ENCODE peak calls at places on chromosomes 1 and 21, in eight cellular contexts. B, M, E, Z, I, V, F and U are unnamed samples.

GRCh38 chr1:212254853-212255363 is 30.3 kb upstream of the PPP2R5A start:
- DNase-seq in F (peak), I (no peak), Z (no peak), V (no peak), B (no peak), E (no peak), M (no peak), U (no peak)

GRCh38 chr1:81021134-81021533 is 779.6 kb upstream of the ADGRL2 start:
- DNase-seq in V (no peak), I (no peak), F (no peak), M (no peak), Z (no peak), B (no peak), E (no peak), U (no peak)

GRCh38 chr1:178098262-178098661 is 4.4 kb downstream of the RASAL2 start:
- DNase-seq in E (peak), V (no peak), M (no peak), Z (no peak), B (no peak), I (no peak), F (no peak), U (no peak)

GRCh38 chr21:45865106-45865835 is 116.3 kb upstream of the COL6A1 start:
- DNase-seq in E (no peak), F (no peak), I (no peak), V (no peak), B (peak), M (no peak), Z (no peak), U (no peak)

GRCh38 chr1:42730002-42730401 is 10.0 kb downstream of the CLDN19 start:
- DNase-seq in B (no peak), F (no peak), E (no peak), M (no peak), Z (peak), I (no peak), V (no peak), U (no peak)

GRCh38 chr21:32742470-32742869 is 14.7 kb upstream of the SYNJ1 start:
- DNase-seq in F (no peak), M (no peak), V (no peak), Z (no peak), E (no peak), B (no peak), I (no peak), U (no peak)

GRCh38 chr21:29431680-29432079 is 133.0 kb downstream of the BACH1 start:
- DNase-seq in M (no peak), Z (no peak), I (no peak), B (no peak), F (no peak), E (no peak), V (no peak), U (no peak)

GRCh38 chr21:41168391-41169257 is 664 bp downstream of the BACE2 start:
- DNase-seq in F (no peak), B (no peak), I (peak), M (peak), V (no peak), Z (peak), E (peak), U (peak)

GRCh38 chr1:2259668-2260392 is 31.7 kb downstream of the SKI start:
- DNase-seq in M (peak), Z (no peak), I (no peak), V (no peak), B (no peak), E (no peak), F (no peak), U (no peak)

GRCh38 chr1:55870076-55870475 is 654.9 kb upstream of the USP24 start:
- DNase-seq in E (no peak), V (no peak), F (no peak), Z (no peak), B (no peak), I (no peak), M (no peak), U (no peak)

GRCh38 chr1:23384312-23385058 is 14.8 kb upstream of the ZNF436 start:
- DNase-seq in E (no peak), V (no peak), Z (no peak), B (no peak), M (no peak), F (no peak), I (no peak), U (no peak)

GRCh38 chr21:14591882-14592281 is 45.8 kb upstream of the SAMSN1 start:
- DNase-seq in B (no peak), F (peak), M (peak), Z (no peak), I (no peak), E (no peak), V (no peak), U (no peak)

GRCh38 chr21:29378814-29379213 is 80.1 kb downstream of the BACH1 start:
- DNase-seq in E (peak), V (no peak), F (no peak), I (no peak), B (no peak), M (no peak), Z (no peak), U (no peak)

GRCh38 chr21:22399717-22400520 is 1401.7 kb downstream of the NCAM2 start:
- DNase-seq in F (no peak), E (no peak), M (no peak), V (no peak), B (no peak), I (no peak), Z (no peak), U (no peak)

GRCh38 chr1:5779608-5780323 is 212.5 kb downstream of the NPHP4 start:
- DNase-seq in V (no peak), E (no peak), M (no peak), F (no peak), Z (no peak), I (no peak), B (no peak), U (no peak)

GRCh38 chr21:38712076-38712475 is 93.7 kb upstream of the ETS2 start:
- DNase-seq in Z (peak), F (peak), V (no peak), M (peak), E (no peak), B (peak), I (no peak), U (no peak)

GRCh38 chr1:9402256-9402616 is 109.5 kb downstream of the SPSB1 start:
- DNase-seq in F (no peak), V (no peak), B (no peak), Z (no peak), E (no peak), M (no peak), I (no peak), U (no peak)

GRCh38 chr1:107139833-107140702 is 771 bp upstream of the NTNG1 start:
- DNase-seq in F (peak), Z (peak), M (no peak), E (no peak), I (peak), B (no peak), V (peak), U (peak)

GRCh38 chr1:208834346-208835081 is 590.3 kb upstream of the PLXNA2 start:
- DNase-seq in M (no peak), I (no peak), Z (no peak), F (no peak), V (no peak), E (no peak), B (no peak), U (no peak)

GRCh38 chr21:22871692-22872091 is 1873.5 kb downstream of the NCAM2 start:
- DNase-seq in V (no peak), I (no peak), B (no peak), Z (no peak), M (no peak), E (no peak), F (no peak), U (no peak)

GRCh38 chr1:235865565-235866206 is 1.0 kb downstream of the LYST start:
- DNase-seq in M (no peak), F (no peak), I (no peak), B (no peak), V (no peak), Z (no peak), E (no peak), U (no peak)
- TF ChIP-seq CTCF in M (no peak), F (no peak), I (no peak), B (no peak), V (no peak), Z (no peak), E (no peak), U (no peak)

GRCh38 chr1:63635681-63636080 is 42.5 kb downstream of the PGM1 start:
- DNase-seq in F (no peak), M (no peak), V (no peak), Z (no peak), B (no peak), I (no peak), E (no peak), U (no peak)

GRCh38 chr1:63638471-63638870 is 45.3 kb downstream of the PGM1 start:
- DNase-seq in E (no peak), B (no peak), I (no peak), Z (no peak), V (no peak), F (no peak), M (no peak), U (no peak)

GRCh38 chr1:63633281-63633680 is 40.1 kb downstream of the PGM1 start:
- DNase-seq in E (no peak), F (no peak), Z (no peak), V (no peak), I (no peak), B (no peak), M (no peak), U (no peak)

GRCh38 chr1:63634471-63634870 is 41.3 kb downstream of the PGM1 start:
- DNase-seq in Z (no peak), E (no peak), M (no peak), I (no peak), B (no peak), V (no peak), F (no peak), U (no peak)

DNA sequence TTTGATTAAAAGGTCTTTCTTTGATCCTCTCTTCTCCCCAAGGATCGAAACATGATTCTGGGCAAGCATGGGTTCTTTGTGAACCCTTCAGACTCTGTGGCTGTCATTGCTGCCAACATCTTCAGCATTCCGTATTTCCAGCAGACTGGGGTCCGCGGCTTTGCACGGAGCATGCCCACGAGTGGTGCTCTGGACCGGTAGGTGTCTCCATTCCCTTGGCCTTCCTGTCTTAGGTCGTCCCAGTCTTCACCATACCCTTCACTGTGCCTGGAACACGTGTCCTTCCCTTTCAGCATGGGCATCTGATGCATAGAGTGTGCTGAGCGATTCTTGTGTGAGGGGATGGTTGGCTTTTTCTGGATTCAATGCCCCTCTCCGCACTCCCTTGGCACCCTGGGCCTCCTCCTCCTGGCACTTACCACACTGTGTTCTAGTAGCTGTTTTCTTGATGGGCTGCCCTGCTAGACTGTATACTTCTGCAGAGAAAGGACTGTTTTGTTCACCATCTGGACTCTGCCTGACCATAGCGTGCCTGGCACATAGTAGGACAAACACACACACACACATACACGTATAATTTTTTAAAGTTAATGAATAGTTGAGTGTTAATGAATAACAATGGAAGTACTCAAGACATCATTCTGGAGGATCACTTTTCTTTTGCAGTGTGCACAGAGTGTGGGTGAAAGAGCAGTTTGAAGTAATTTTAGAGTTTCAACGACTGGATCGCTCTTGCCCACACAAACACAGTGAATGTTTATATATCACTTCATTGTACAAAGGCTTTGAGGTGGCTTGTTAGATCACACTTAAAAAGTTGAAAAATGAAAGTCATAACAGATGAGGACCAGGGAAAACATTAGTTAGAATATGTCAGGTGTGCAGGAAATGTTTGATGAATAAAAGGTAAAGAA is 43.2 kb downstream of the PGM1 start:
- DNase-seq in E (no peak), M (no peak), F (no peak), Z (no peak), V (no peak), B (no peak), I (no peak), U (no peak)
- TF ChIP-seq CTCF in E (no peak), M (no peak), F (no peak), Z (no peak), V (no peak), B (no peak), I (no peak), U (no peak)

DNA sequence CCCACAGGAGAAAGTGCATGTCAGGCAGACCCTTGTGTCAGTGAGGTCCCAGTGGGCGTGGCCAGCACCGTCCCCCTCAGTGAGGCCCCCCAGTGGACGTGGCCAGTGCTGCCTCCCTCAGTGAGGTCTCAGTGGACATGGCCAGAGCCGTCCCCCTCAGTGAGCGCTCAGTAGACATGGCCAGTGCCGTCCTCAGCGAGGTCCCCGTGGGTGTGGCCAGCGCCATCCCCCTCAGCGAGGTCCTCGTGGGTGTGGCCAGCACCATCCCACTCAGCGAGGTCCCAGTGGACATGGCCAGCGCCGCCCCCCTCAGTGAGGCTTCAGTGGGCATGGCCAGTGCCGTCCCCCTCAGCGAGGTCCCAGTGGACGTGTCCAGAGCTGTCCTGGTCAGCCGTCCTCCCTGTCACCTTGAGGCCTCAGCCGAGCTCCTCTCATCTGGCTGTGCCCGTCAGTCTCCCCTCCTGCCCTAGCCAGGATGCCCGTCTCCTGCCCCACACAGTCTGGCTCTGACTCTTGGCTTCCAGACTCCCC is 35.5 kb downstream of the PDE9A start:
- DNase-seq in E (no peak), M (no peak), Z (peak), V (no peak), B (no peak), F (no peak), I (no peak), U (no peak)
- TF ChIP-seq CTCF in E (no peak), M (no peak), Z (no peak), V (no peak), B (no peak), F (no peak), I (no peak), U (no peak)

DNA sequence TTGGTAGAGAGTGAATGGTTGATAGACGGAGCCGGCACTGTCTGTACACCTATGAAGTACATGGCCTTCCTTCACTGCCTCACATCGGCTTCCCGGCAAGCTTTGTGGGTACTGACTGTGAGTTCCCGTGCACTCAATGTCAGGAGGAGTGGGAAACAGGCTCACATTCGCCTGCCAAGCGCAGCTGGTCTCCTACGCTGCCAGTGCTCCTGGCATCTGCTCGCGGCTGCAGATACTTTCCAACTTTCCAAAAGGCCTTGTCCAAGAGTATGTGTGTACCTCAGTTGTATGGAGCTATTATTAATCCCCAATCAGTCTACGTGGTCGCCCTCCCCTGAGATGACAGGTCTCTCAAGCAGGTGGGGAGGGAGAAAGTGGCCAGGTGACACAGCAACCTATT is 180.8 kb downstream of the ZSCAN20 start:
- DNase-seq in V (no peak), M (no peak), B (no peak), E (no peak), Z (no peak), I (no peak), F (no peak), U (no peak)
- TF ChIP-seq CTCF in V (no peak), M (no peak), B (no peak), E (no peak), Z (no peak), I (no peak), F (no peak), U (no peak)

GRCh38 chr1:240854367-240854766 is 242.4 kb upstream of the GREM2 start:
- DNase-seq in M (no peak), I (no peak), F (no peak), E (no peak), V (no peak), Z (no peak), B (no peak), U (no peak)
- TF ChIP-seq CTCF in M (no peak), I (no peak), F (no peak), E (no peak), V (no peak), Z (no peak), B (no peak), U (no peak)

DNA sequence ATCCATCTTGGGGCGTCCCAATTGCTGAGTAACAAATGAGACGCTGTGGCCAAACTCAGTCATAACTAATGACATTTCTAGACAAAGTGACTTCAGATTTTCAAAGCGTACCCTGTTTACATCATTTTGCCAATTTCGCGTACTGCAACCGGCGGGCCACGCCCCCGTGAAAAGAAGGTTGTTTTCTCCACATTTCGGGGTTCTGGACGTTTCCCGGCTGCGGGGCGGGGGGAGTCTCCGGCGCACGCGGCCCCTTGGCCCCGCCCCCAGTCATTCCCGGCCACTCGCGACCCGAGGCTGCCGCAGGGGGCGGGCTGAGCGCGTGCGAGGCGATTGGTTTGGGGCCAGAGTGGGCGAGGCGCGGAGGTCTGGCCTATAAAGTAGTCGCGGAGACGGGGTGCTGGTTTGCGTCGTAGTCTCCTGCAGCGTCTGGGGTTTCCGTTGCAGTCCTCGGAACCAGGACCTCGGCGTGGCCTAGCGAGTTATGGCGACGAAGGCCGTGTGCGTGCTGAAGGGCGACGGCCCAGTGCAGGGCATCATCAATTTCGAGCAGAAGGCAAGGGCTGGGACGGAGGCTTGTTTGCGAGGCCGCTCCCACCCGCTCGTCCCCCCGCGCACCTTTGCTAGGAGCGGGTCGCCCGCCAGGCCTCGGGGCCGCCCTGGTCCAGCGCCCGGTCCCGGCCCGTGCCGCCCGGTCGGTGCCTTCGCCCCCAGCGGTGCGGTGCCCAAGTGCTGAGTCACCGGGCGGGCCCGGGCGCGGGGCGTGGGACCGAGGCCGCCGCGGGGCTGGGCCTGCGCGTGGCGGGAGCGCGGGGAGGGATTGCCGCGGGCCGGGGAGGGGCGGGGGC is at the start of gene SOD1:
- DNase-seq in V (peak), B (peak), E (peak), I (peak), M (peak), Z (peak), F (peak), U (peak)
- TF ChIP-seq CTCF in V (peak), B (no peak), E (peak), I (no peak), M (peak), Z (no peak), F (no peak), U (peak)

DNA sequence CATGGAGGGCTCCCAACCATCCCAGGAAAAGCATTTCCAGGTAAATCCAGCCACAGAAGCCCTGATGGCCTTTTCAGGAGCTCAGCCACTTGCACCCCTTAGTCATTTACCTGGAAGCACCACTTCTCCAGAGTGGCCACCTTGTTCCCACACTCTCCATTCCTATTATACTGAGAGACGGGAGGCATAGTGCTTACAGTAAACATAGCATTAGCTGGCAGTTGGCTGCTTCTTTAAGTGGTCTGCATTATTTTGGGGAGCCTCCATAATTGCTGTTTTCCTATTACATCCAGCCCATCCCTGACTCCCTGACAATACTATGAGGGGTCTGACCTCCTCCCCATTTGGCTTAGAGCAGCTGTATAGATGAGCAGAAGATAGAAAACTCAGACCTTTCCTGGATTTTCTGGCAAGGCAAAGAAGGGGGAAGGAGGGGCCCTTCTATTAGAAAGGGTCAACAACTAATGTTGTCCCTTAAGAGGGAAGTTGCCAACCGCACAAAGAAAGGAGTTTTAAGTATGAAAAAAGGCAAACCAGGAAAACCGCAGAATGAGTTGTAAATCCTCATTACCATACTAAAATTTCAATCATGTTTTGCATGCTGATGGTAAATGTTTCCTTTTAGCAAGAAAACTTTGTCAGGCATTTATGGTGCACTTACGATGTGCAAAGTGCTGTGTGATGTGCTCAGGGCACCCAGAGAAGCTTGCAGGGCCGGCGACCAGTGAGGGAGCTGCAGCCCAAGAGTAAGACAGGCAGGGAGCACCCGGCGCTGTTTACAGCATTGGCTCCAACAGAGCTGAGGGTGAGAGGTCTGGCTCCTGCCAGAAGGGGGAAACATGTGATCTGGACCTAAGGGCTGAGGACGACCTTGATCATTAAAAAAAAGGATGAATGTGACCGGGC is 167.3 kb downstream of the ZZZ3 start:
- DNase-seq in E (no peak), Z (peak), M (peak), I (no peak), F (no peak), V (no peak), B (peak), U (no peak)
- TF ChIP-seq CTCF in E (no peak), Z (no peak), M (no peak), I (no peak), F (no peak), V (no peak), B (peak), U (peak)

GRCh38 chr1:35539824-35540261 is 17.4 kb downstream of the KIAA0319L start:
- DNase-seq in V (no peak), B (no peak), I (peak), Z (no peak), M (no peak), F (peak), E (no peak), U (no peak)

GRCh38 chr1:35546614-35547013 is 10.6 kb downstream of the KIAA0319L start:
- DNase-seq in M (no peak), V (no peak), B (no peak), F (no peak), I (no peak), Z (no peak), E (no peak), U (no peak)

GRCh38 chr1:35539073-35539823 is 18.0 kb downstream of the KIAA0319L start:
- DNase-seq in I (no peak), B (no peak), E (no peak), F (peak), V (no peak), M (no peak), Z (no peak), U (no peak)

GRCh38 chr1:35544976-35545375 is 12.2 kb downstream of the KIAA0319L start:
- DNase-seq in Z (peak), I (peak), V (no peak), F (peak), B (no peak), M (peak), E (no peak), U (no peak)
- TF ChIP-seq CTCF in Z (no peak), I (peak), V (peak), F (peak), B (peak), M (peak), E (peak), U (peak)